ENCODE peak calls at places on chromosomes 3 and 15, in four cellular contexts. V is cardiac fibroblast, P is fibroblast of the aortic adventitia, G is adipocyte. N is an unnamed sample.

GRCh38 chr3:107987036-107987557 is 103.7 kb downstream of the CD47 start:
- DNase-seq in G (peak; percentile 99), P (peak; percentile 100), V (peak; percentile 100), N (peak; percentile 99)

GRCh38 chr3:139324456-139324855 is 19.4 kb upstream of the MRPS22 start:
- DNase-seq in P (no peak), V (no peak), G (no peak), N (no peak)

GRCh38 chr3:160016972-160017371 is 28.3 kb downstream of the IL12A start:
- DNase-seq in P (peak; percentile 49), V (no peak), G (peak; percentile 17), N (peak; percentile 79)

GRCh38 chr3:139574026-139574947 is 34.7 kb upstream of the RBP1 start:
- DNase-seq in G (no peak), V (no peak), P (peak; percentile 25), N (peak; percentile 42)

GRCh38 chr3:70829101-70829500 is 516.7 kb upstream of the MDFIC2 start:
- DNase-seq in G (peak; percentile 55), V (peak; percentile 75), P (peak; percentile 96), N (peak; percentile 81)

GRCh38 chr15:48855501-48856440 is 22.2 kb upstream of the EID1 start:
- DNase-seq in P (peak; percentile 95), G (peak; percentile 73), V (peak; percentile 70), N (peak; percentile 74)

GRCh38 chr15:66999601-67000000 is 65.8 kb upstream of the SMAD3 start:
- DNase-seq in G (no peak), P (no peak), V (no peak), N (no peak)

GRCh38 chr3:98869391-98869790 is 32.1 kb downstream of the DCBLD2 start:
- DNase-seq in V (no peak), G (no peak), P (no peak), N (no peak)

GRCh38 chr15:73677146-73677607 is 7.0 kb upstream of the CD276 start:
- DNase-seq in P (peak; percentile 84), G (peak; percentile 76), V (peak; percentile 78), N (peak; percentile 84)

GRCh38 chr3:52286777-52287110 is 884 bp upstream of the GLYCTK start:
- DNase-seq in P (peak; percentile 63), G (no peak), V (peak; percentile 63), N (peak; percentile 66)

GRCh38 chr3:42351221-42351620 is 59.2 kb downstream of the LYZL4 start:
- DNase-seq in P (peak; percentile 44), V (peak; percentile 10), G (peak; percentile 26), N (peak; percentile 60)

DNA sequence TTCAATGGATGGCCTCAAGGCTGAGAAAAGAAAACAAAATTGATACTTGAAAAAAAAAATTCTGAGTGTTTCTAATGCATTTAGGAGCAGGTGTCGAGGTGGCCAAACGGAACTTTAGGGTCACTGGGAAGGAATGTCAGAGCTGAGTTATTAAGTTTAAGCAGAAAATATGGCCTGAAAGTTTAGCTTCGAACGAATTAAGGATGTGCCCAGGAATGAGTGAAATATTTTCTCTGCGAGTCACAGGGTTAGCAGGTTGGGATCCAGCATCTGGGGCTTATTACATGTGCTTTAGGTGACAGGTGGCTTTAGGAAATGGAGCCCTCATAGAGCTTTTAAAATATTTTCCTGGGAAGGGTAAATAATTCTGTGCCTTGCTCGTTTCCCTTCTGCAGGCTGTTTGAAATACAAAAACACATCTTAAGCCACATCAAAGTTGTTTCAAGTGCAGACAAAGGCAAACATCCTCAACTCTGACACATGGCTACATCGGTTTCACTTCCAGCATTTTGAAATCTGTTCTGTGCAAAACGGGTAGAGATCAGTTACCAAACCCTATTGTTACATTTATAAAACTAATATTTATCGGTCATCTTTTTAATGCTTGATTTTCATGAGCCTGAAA is 143.1 kb upstream of the ARRDC4 start:
- DNase-seq in G (no peak), V (no peak), P (no peak), N (no peak)
- H3K4me3 ChIP-seq in G (no peak overlapping the region), V (no peak overlapping the region), P (no peak overlapping the region), N (no peak overlapping the region)

DNA sequence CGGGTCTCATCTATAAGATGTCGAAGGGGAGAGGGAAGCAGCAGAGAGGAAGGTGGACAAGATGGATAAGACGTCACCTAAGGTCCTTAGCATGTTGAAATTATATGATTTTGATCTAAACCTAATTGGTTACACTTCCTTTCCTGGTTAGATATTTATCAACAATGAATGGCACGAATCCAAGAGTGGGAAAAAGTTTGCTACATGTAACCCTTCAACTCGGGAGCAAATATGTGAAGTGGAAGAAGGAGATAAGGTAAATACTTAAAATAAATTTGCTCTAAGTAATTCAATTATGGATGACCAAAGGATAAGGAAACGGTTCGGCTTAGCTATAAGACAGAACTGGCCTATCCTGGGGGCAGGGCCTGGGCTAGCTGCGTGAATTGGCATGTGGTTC is 5.5 kb downstream of the ALDH1A3 start:
- DNase-seq in G (no peak), V (no peak), P (no peak), N (no peak)
- H3K4me3 ChIP-seq in G (no peak overlapping the region), V (no peak overlapping the region), P (no peak overlapping the region), N (no peak overlapping the region)

GRCh38 chr3:188153498-188153948 is 434 bp upstream of the LPP start:
- DNase-seq in V (peak; percentile 95), P (peak; percentile 95), G (peak; percentile 96), N (peak; percentile 94)

GRCh38 chr3:188153949-188154757 is at the start of gene LPP:
- DNase-seq in V (peak; percentile 84), P (peak; percentile 67), G (no peak), N (peak; percentile 70)

GRCh38 chr3:188152660-188153497 is 1.1 kb upstream of the LPP start:
- DNase-seq in V (peak; percentile 74), P (peak; percentile 84), G (peak; percentile 69), N (peak; percentile 51)

GRCh38 chr3:188156051-188156450 is 2.1 kb downstream of the LPP start:
- DNase-seq in V (no peak), G (no peak), P (no peak), N (no peak)

GRCh38 chr3:188154758-188155574 is 1.0 kb downstream of the LPP start:
- DNase-seq in P (peak; percentile 50), G (peak; percentile 43), V (no peak), N (peak; percentile 34)
- H3K4me3 ChIP-seq in P (peak overlapping the region; percentile 89), G (peak overlapping the region; percentile 97), V (peak overlapping the region; percentile 77), N (peak overlapping the region; percentile 82)

DNA sequence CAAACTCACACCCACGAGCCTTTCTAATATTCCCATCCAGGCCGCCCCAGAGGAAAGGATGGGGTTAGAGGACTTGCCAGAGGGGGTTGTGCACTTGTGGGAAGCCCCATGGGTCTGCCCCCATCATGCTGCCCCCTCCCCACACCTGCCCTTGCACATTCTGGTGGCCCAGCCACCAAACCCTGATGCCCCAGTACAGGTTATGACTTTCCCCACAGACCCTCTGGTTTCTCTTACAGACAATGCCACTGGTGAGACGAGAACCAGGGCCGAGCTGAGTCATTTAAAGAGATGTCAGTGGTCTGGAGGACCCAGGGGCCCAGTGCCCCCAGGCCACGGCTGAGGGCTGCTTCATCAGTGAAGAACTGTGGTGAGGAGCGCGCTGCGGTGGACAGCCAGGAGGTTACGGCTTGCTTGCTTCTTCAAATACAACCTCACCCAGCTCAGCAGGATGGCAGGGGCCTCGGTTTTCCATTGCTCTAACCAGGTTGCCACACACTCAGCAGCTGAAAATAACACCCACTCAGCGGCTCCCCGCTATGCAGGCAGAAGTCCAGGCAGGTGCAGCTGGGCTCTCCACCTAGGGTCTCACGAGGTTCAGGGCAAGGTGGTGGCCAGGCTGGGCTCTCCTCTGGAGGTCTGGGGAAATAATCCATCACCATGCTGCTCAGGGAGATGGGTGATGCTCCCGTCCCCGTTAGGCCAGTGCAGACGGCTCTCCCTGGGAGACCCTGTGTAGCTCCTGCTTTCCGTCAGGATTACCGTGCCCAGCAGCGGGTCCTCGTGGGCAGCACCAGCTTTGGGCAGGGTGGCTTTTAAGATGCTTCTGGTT is 13.8 kb upstream of the SNRPA1 start:
- DNase-seq in V (no peak), P (no peak), G (no peak), N (no peak)
- H3K4me3 ChIP-seq in V (no peak overlapping the region), P (no peak overlapping the region), G (no peak overlapping the region), N (no peak overlapping the region)

DNA sequence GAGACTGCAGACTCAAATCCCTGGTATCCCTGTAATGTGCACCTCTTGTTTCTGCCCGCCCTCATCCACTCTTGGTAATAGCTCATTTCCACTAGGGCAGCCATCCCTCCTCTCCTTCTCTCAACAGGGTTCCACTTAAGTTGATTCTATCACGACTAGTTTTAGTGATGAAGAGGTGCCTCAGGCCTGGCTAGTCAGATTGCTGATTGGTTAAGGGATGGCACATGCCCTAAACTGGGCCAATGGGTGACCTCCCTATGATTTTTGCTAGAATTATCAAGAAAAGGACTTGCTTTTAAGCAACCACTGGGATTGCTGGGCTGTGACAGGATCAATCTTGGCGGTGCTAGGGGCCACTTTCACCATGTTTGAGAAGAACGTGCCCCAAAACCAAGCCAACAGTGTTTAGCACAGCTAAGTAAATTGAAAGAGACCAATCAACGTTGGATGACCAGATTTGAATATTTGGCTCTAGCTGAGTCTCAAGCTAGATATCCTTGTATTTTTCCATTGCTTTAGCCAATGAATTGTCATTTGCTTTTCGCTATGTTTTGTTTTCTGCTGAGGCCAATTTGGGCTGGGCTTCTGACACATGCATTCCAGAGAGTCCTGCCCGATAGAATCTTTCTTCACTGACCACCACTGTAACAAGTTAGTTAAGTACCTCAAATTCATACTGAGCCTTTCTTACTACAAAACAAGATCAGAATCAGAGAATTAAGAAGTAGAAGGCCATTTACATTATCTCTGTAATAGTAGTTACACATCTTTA is 131.0 kb downstream of the PDZRN3 start:
- DNase-seq in V (peak; percentile 78), P (peak; percentile 92), G (peak; percentile 88), N (peak; percentile 82)
- H3K4me3 ChIP-seq in V (no peak overlapping the region), P (no peak overlapping the region), G (peak overlapping the region; percentile 22), N (no peak overlapping the region)

GRCh38 chr3:116443096-116443793 is 2.0 kb downstream of the LSAMP start:
- DNase-seq in P (peak; percentile 9), G (peak; percentile 24), V (no peak), N (peak; percentile 11)

GRCh38 chr3:116444819-116445290 is 432 bp downstream of the LSAMP start:
- DNase-seq in G (peak; percentile 38), P (peak; percentile 22), V (no peak), N (no peak)

GRCh38 chr3:116442331-116443021 is 2.8 kb downstream of the LSAMP start:
- DNase-seq in G (no peak), P (no peak), V (no peak), N (no peak)

GRCh38 chr3:116445291-116445841 is at the start of gene LSAMP:
- DNase-seq in G (peak; percentile 52), V (no peak), P (peak; percentile 7), N (peak; percentile 6)

DNA sequence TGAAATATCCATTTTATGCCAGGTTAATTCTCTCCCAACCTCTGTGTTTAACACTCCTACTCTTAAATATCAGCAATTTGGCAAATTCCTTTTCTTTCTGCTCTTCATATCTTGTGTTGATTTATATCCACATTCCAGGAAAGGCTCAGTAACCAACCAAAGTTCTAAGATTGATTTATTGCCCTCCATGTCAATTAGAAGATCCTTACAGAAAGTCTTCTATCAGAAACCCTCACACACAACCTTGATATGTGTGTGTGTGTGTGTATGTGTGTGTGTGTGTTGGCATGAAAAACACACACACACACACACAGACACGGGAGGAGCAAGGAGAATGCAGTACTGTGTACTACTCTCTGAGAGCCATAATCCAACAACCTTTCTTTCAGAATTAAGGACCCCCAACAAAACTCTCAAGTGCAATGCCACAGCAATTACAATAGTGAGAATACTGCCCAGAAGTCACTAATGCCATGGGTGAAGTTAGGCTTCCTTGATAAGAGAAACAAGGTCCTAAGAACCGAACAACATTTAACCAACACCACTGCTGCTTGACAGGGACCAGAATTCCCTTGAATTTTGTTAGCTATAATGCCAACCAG is 1.1 kb downstream of the LSAMP start:
- DNase-seq in V (no peak), G (no peak), P (peak; percentile 12), N (no peak)
- H3K4me3 ChIP-seq in V (no peak overlapping the region), G (peak overlapping the region; percentile 79), P (peak overlapping the region; percentile 68), N (peak overlapping the region; percentile 46)